ENCODE peak calls at places on chromosomes 4 and X, in five cellular contexts. P is right lobe of liver, I is heart left ventricle, E is IMR-90, Y is tibial nerve. G is an unnamed sample.
A peak's percentile ranks its signal among the peaks of the same experiment; 100 is the strongest.

GRCh38 chrX:132909643-132910042 is 48.8 kb downstream of the HS6ST2 start:
- DNase-seq in P (no peak), I (no peak), E (peak; percentile 5), Y (no peak), G (no peak)

GRCh38 chr4:125115476-125115875 is 199.3 kb upstream of the FAT4 start:
- DNase-seq in P (no peak), I (no peak), E (peak; percentile 41), Y (no peak), G (no peak)

GRCh38 chr4:36081185-36081584 is 163.1 kb downstream of the ARAP2 start:
- DNase-seq in P (no peak), I (no peak), E (no peak), Y (no peak), G (no peak)

GRCh38 chr4:10354746-10355145 is 102.5 kb downstream of the ZNF518B start:
- DNase-seq in P (no peak), I (no peak), E (no peak), Y (no peak), G (no peak)

GRCh38 chr4:189128341-189128740 is 812.3 kb upstream of the FRG1 start:
- DNase-seq in P (no peak), I (no peak), E (no peak), Y (no peak), G (no peak)

GRCh38 chr4:5470318-5470889 is 238.0 kb downstream of the EVC2 start:
- DNase-seq in P (no peak), I (no peak), E (peak; percentile 43), Y (no peak), G (no peak)

GRCh38 chr4:145511913-145512522 is 30.4 kb downstream of the SMAD1 start:
- DNase-seq in P (no peak), I (no peak), E (peak; percentile 35), Y (no peak), G (peak; percentile 37)

GRCh38 chr4:20832821-20833220 is 132.6 kb downstream of the PACRGL start:
- DNase-seq in P (no peak), I (no peak), E (peak; percentile 0), Y (no peak), G (no peak)

GRCh38 chr4:42280327-42281095 is 116.8 kb upstream of the SHISA3 start:
- DNase-seq in P (no peak), I (no peak), E (peak; percentile 21), Y (no peak), G (peak; percentile 46)

GRCh38 chr4:157265281-157265680 is 44.8 kb downstream of the GRIA2 start:
- DNase-seq in P (no peak), I (no peak), E (no peak), Y (no peak), G (no peak)

GRCh38 chrX:155612312-155613224 is at the start of gene TMLHE:
- DNase-seq in P (peak; percentile 84), I (peak; percentile 76), E (peak; percentile 47), Y (peak; percentile 32), G (peak; percentile 72)
- TF ChIP-seq POLR2A in P (peak; percentile 47), I (no peak), E (peak; percentile 17), Y (peak; percentile 27), G (peak; percentile 55)

DNA sequence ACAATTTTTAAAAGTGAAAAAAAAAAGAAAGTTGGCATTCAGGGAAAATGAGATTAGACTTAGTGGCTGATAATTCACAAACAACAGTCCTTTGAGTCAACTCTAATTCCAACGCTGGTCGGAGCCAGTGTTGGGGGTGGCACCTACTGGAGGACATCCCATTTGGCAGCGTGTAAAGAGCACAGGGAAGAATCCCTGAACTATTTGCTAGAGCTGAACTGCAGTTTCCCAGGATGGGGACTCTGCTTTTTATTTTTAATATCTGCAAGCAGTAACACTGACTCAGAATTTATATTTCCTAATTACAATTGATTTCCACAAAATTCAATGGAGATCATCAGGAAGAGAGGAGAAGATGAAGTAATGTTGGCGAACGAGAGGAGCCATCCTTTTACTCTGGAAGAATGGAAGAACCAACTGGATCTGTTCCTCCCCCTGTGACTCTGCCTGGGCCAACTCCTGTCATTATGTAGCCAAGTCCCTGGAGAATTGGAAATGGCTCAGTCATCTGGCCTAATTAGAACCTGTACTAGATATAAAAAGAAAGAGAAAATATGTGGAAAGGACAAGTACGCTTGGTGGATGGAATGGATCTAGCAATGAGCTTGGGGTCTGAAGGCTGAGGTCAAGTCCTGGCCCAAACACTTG is 76.7 kb downstream of the IRF2 start:
- DNase-seq in P (no peak), I (no peak), E (no peak), Y (no peak), G (no peak)
- TF ChIP-seq POLR2A in P (no peak), I (no peak), E (no peak), Y (no peak), G (no peak)

GRCh38 chrX:46837543-46838481 is 969 bp downstream of the RP2 start:
- DNase-seq in P (no peak), I (no peak), E (peak; percentile 46), Y (no peak), G (peak; percentile 61)

GRCh38 chrX:46838482-46838857 is 1.6 kb downstream of the RP2 start:
- DNase-seq in P (no peak), I (no peak), E (peak; percentile 24), Y (no peak), G (no peak)

GRCh38 chrX:46840946-46841740 is 4.3 kb downstream of the RP2 start:
- DNase-seq in P (no peak), I (no peak), E (no peak), Y (no peak), G (no peak)

GRCh38 chrX:46838974-46839480 is 2.2 kb downstream of the RP2 start:
- DNase-seq in P (no peak), I (no peak), E (peak; percentile 22), Y (no peak), G (no peak)

DNA sequence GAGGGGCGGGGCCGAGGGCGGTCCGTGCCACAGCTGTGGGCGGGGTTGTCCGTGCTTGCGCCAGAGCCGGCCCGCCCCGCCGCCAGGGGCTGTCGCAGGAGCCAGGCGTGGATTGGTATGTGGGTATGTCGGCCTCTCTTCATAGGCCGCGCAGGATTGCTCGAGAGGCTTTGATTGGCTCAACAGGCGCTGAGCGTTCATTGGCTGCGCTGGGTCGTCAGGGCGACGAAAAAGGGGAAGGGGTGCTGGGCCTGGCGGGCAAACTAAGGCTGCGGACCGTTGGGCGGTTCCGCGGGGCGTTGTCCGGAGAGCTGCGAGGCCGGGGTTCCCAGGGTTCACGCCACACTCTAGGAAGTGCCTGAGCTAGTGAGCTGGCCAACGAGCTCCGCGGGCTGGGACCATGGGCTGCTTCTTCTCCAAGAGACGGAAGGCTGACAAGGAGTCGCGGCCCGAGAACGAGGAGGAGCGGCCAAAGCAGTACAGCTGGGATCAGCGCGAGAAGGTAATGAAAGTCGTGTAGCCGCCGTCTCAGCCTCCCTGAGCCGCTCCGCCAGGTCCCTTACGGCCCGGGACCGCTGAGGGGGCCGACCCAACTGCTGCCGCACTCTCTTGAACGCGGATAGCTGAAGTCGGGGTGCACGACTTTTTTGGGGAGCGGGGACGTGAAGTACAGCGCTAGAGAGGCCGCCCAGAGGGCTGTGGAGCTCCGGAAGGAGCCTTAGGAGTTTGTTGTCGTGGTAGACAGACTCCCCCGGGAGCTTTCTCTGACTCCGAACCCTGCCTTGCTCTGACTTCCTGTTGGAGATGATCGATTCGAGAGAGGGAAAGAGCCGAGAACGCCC is at the start of gene RP2:
- DNase-seq in P (peak; percentile 95), I (peak; percentile 91), E (peak; percentile 92), Y (peak; percentile 80), G (peak; percentile 92)
- TF ChIP-seq POLR2A in P (peak; percentile 85), I (peak; percentile 92), E (peak; percentile 72), Y (peak; percentile 87), G (peak; percentile 78)

DNA sequence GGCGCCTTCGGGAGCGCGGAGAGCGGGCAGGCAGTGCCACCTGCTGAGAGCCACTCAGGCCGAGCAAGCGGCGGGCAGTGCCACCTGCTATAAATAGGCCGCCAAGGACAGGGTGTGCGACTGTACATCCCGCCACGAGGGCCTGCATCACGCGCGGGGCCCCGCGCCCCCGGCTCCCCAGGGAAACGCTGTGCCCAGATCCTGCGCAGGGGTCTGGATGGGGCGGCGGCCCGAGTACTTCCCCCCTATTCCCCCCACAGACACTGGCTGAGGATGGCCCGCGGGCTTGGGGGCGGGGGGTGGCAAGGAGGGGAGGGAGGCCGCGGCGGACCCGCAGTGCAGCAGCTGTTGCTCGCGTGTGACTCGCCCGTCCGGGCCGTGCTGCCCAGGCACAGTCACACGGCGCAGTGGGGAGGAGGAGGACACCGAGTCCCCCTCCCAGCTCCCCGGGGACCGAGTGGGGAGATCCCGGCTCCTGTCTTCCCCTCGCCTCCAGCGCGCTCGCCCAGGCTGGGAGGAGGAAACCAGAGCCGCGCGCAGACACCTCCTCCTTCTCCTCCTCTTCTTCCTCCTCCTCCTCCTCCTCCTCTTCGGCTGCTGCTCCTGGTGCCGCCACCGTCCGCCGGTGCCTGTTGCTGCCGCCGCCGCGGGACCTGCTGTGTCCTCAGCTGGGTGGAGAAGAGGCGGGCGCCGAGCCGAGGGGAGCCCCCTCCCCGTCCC is at the start of gene TBC1D1:
- DNase-seq in P (peak; percentile 90), I (peak; percentile 78), E (no peak), Y (no peak), G (no peak)
- TF ChIP-seq POLR2A in P (no peak), I (peak; percentile 41), E (no peak), Y (no peak), G (no peak)